ENCODE peak calls at places on chromosome 21, in six cellular contexts. R, A, J, W, T and D are unnamed samples.

GRCh38 chr21:32562426-32562825 is 22.9 kb downstream of the TCP10L start:
- DNase-seq in R (no peak), A (peak; percentile 72), J (no peak), W (no peak), T (peak; percentile 79), D (no peak)

GRCh38 chr21:15729674-15730483 is at the start of gene USP25:
- DNase-seq in R (peak; percentile 90), A (peak; percentile 89), J (peak; percentile 85), W (peak; percentile 85), T (peak; percentile 78), D (no peak)

GRCh38 chr21:21165063-21165645 is 166.9 kb downstream of the NCAM2 start:
- DNase-seq in R (no peak), A (peak; percentile 91), J (no peak), W (no peak), T (peak; percentile 69), D (no peak)

GRCh38 chr21:42118901-42119300 is 47.8 kb downstream of the UMODL1 start:
- DNase-seq in R (no peak), A (no peak), J (no peak), W (no peak), T (peak; percentile 14), D (no peak)

GRCh38 chr21:46121286-46122221 is 23.6 kb downstream of the COL6A2 start:
- DNase-seq in R (no peak), A (no peak), J (no peak), W (no peak), T (no peak), D (no peak)

GRCh38 chr21:15850645-15851044 is 120.9 kb downstream of the USP25 start:
- DNase-seq in R (peak; percentile 31), A (peak; percentile 68), J (peak; percentile 7), W (no peak), T (peak; percentile 73), D (no peak)

GRCh38 chr21:43808367-43808766 is 19.0 kb downstream of the RRP1 start:
- DNase-seq in R (no peak), A (no peak), J (no peak), W (no peak), T (no peak), D (no peak)

GRCh38 chr21:41388259-41388658 is 26.4 kb downstream of the MX2 start:
- DNase-seq in R (no peak), A (no peak), J (no peak), W (no peak), T (no peak), D (no peak)

GRCh38 chr21:46307625-46308024 is 16.0 kb downstream of the C21orf58 start:
- DNase-seq in R (no peak), A (peak; percentile 87), J (no peak), W (no peak), T (peak; percentile 84), D (no peak)

GRCh38 chr21:44330698-44331097 is 8.5 kb downstream of the CFAP410 start:
- DNase-seq in R (no peak), A (no peak), J (no peak), W (no peak), T (no peak), D (no peak)

GRCh38 chr21:14712121-14712520 is 166.0 kb upstream of the SAMSN1 start:
- DNase-seq in R (no peak), A (no peak), J (no peak), W (no peak), T (peak; percentile 15), D (no peak)

GRCh38 chr21:14826630-14827029 is 238.2 kb downstream of the NRIP1 start:
- DNase-seq in R (no peak), A (no peak), J (no peak), W (no peak), T (no peak), D (no peak)

GRCh38 chr21:43881283-43881682 is 16.3 kb downstream of the AGPAT3 start:
- DNase-seq in R (no peak), A (no peak), J (no peak), W (no peak), T (no peak), D (no peak)

GRCh38 chr21:20592482-20592881 is 405.7 kb upstream of the NCAM2 start:
- DNase-seq in R (no peak), A (no peak), J (no peak), W (no peak), T (no peak), D (no peak)

GRCh38 chr21:28235169-28235892 is 757.3 kb downstream of the LTN1 start:
- DNase-seq in R (no peak), A (no peak), J (no peak), W (no peak), T (peak; percentile 31), D (no peak)

GRCh38 chr21:42646836-42647235 is 6.6 kb upstream of the PDE9A start:
- DNase-seq in R (no peak), A (no peak), J (no peak), W (no peak), T (no peak), D (no peak)

GRCh38 chr21:41585199-41585994 is 77.4 kb upstream of the TMPRSS2 start:
- DNase-seq in R (no peak), A (no peak), J (no peak), W (no peak), T (no peak), D (no peak)

GRCh38 chr21:42062543-42063022 is 8.5 kb upstream of the UMODL1 start:
- DNase-seq in R (no peak), A (no peak), J (no peak), W (peak; percentile 91), T (no peak), D (no peak)

GRCh38 chr21:45358261-45358670 is 46.7 kb upstream of the COL18A1 start:
- DNase-seq in R (no peak), A (no peak), J (no peak), W (no peak), T (no peak), D (no peak)

GRCh38 chr21:31913191-31913608 is 40.4 kb downstream of the HUNK start:
- DNase-seq in R (no peak), A (no peak), J (no peak), W (no peak), T (no peak), D (no peak)

GRCh38 chr21:33747420-33747819 is 105.1 kb downstream of the ITSN1 start:
- DNase-seq in R (no peak), A (no peak), J (no peak), W (no peak), T (no peak), D (no peak)

GRCh38 chr21:27796106-27796505 is 829.2 kb upstream of the ADAMTS5 start:
- DNase-seq in R (no peak), A (no peak), J (no peak), W (no peak), T (no peak), D (no peak)

GRCh38 chr21:45413922-45414321 is 9.0 kb downstream of the COL18A1 start:
- DNase-seq in R (no peak), A (no peak), J (no peak), W (no peak), T (no peak), D (no peak)

GRCh38 chr21:45329261-45330074 is 41.8 kb upstream of the POFUT2 start:
- DNase-seq in R (peak; percentile 39), A (no peak), J (peak; percentile 39), W (no peak), T (no peak), D (peak; percentile 64)

GRCh38 chr21:32256226-32256625 is 22.6 kb downstream of the MIS18A start:
- DNase-seq in R (no peak), A (no peak), J (no peak), W (no peak), T (no peak), D (no peak)

GRCh38 chr21:40618216-40618615 is 228.7 kb downstream of the DSCAM start:
- DNase-seq in R (no peak), A (no peak), J (no peak), W (no peak), T (no peak), D (no peak)

GRCh38 chr21:41744028-41744940 is 22.6 kb downstream of the RIPK4 start:
- DNase-seq in R (no peak), A (no peak), J (no peak), W (no peak), T (no peak), D (no peak)

GRCh38 chr21:23008803-23009202 is 2010.6 kb downstream of the NCAM2 start:
- DNase-seq in R (no peak), A (no peak), J (no peak), W (no peak), T (no peak), D (no peak)

GRCh38 chr21:41766883-41767605 is at the start of gene RIPK4:
- DNase-seq in R (peak; percentile 90), A (peak; percentile 87), J (peak; percentile 78), W (peak; percentile 32), T (peak; percentile 54), D (peak; percentile 83)

GRCh38 chr21:14595449-14595848 is 49.3 kb upstream of the SAMSN1 start:
- DNase-seq in R (no peak), A (no peak), J (no peak), W (no peak), T (no peak), D (no peak)

GRCh38 chr21:45378258-45378966 is 26.6 kb upstream of the COL18A1 start:
- DNase-seq in R (no peak), A (peak; percentile 86), J (no peak), W (no peak), T (peak; percentile 85), D (no peak)

GRCh38 chr21:21003701-21004100 is 5.5 kb downstream of the NCAM2 start:
- DNase-seq in R (no peak), A (peak; percentile 33), J (peak; percentile 17), W (no peak), T (peak; percentile 70), D (no peak)

GRCh38 chr21:38346286-38346685 is 89.5 kb downstream of the KCNJ15 start:
- DNase-seq in R (no peak), A (no peak), J (no peak), W (no peak), T (no peak), D (no peak)

GRCh38 chr21:32771134-32771523 is 426 bp downstream of the PAXBP1 start:
- DNase-seq in R (peak; percentile 61), A (peak; percentile 79), J (peak; percentile 37), W (no peak), T (peak; percentile 78), D (no peak)